ENCODE peak calls at places on chromosomes 13 and 19, in ten cellular contexts. Y is naive thymus-derived CD8-positive, alpha-beta T cell; U is H4; F is activated T-cell treated with anti-CD3 and anti-CD28 coated beads for 24 hours; L is mesenchymal stem cell; R is stomach; S is occipital lobe; J is iris pigment epithelial cell; V is EL; W is PC-9. T is an unnamed sample.

GRCh38 chr13:64529874-64530485 is 2700.2 kb downstream of the PCDH9 start:
- DNase-seq in W (no peak), S (no peak), J (peak; percentile 9), L (peak; percentile 7), U (no peak), R (no peak), Y (no peak), V (peak; percentile 7), F (no peak), T (peak; percentile 60)

GRCh38 chr19:17079710-17080440 is 4.3 kb downstream of the MYO9B start:
- DNase-seq in W (peak; percentile 73), U (peak; percentile 95), S (peak; percentile 84), F (peak; percentile 67), V (peak; percentile 99), R (peak; percentile 74), Y (no peak), L (peak; percentile 100), J (peak; percentile 99), T (no peak)

GRCh38 chr13:49781791-49782190 is 10.7 kb downstream of the KPNA3 start:
- DNase-seq in W (no peak), R (no peak), S (no peak), U (no peak), L (no peak), Y (no peak), F (no peak), J (no peak), V (no peak), T (no peak)

GRCh38 chr19:13938361-13939027 is at the start of gene PODNL1:
- DNase-seq in W (no peak), J (peak; percentile 48), F (no peak), U (peak; percentile 96), R (no peak), V (peak; percentile 79), Y (no peak), L (peak; percentile 22), S (no peak), T (no peak)

GRCh38 chr13:113882266-113882627 is 18.4 kb upstream of the GAS6 start:
- DNase-seq in J (no peak), L (no peak), R (peak; percentile 43), Y (no peak), V (no peak), U (no peak), S (no peak), F (no peak), W (no peak), T (no peak)

GRCh38 chr13:77637583-77637982 is 59.9 kb upstream of the SLAIN1 start:
- DNase-seq in J (no peak), V (no peak), W (no peak), F (no peak), R (no peak), Y (no peak), L (no peak), S (no peak), U (no peak), T (no peak)

GRCh38 chr13:23722726-23723453 is 152.7 kb downstream of the TNFRSF19 start:
- DNase-seq in Y (no peak), W (no peak), L (no peak), V (no peak), S (no peak), U (no peak), J (no peak), R (no peak), F (no peak), T (no peak)

GRCh38 chr13:54945978-54946377 is 1917.4 kb downstream of the OLFM4 start:
- DNase-seq in U (no peak), W (no peak), V (no peak), R (no peak), Y (no peak), J (no peak), F (no peak), S (no peak), L (no peak), T (no peak)

T was measured in KBM-7.